ENCODE peak calls at places on chromosomes 11 and 22, in eight cellular contexts. G is NCI-H2081; B is tibial artery; F is dorsolateral prefrontal cortex; N is neural crest cell; W is ascending aorta; L is IMR-90; O is stimulated activated naive CD8-positive, alpha-beta T cell treated with anti-CD3 and anti-CD28 coated beads, Interleukin-15, Interleukin-2, amounts not matched to agents 100 U/mL and 50 U/mL, for 24 hours. U is an unnamed sample.

GRCh38 chr22:22195265-22196017 is 49.1 kb upstream of the VPREB1 start:
- DNase-seq in G (peak; percentile 77), B (peak; percentile 71), F (peak; percentile 31), N (peak; percentile 70), W (no peak), L (peak; percentile 37), O (peak; percentile 85), U (peak; percentile 6)

GRCh38 chr11:67546852-67547251 is 23.6 kb upstream of the CABP2 start:
- DNase-seq in G (no peak), B (no peak), F (no peak), N (no peak), W (no peak), L (no peak), O (no peak), U (no peak)

GRCh38 chr11:8814209-8814922 is 96.6 kb upstream of the AKIP1 start:
- DNase-seq in G (no peak), B (no peak), F (no peak), N (no peak), W (no peak), L (no peak), O (no peak), U (peak; percentile 85)

GRCh38 chr22:49551897-49552659 is 275.6 kb downstream of the BRD1 start:
- DNase-seq in G (no peak), B (peak; percentile 44), F (no peak), N (no peak), W (peak; percentile 33), L (no peak), O (no peak), U (no peak)

GRCh38 chr11:62605902-62606301 is 4.2 kb upstream of the MTA2 start:
- DNase-seq in G (no peak), B (no peak), F (no peak), N (no peak), W (no peak), L (no peak), O (no peak), U (no peak)

GRCh38 chr11:104095791-104096190 is 59.4 kb downstream of the DDI1 start:
- DNase-seq in G (no peak), B (no peak), F (no peak), N (no peak), W (no peak), L (no peak), O (no peak), U (no peak)

GRCh38 chr11:31802990-31803812 is 7.9 kb downstream of the PAX6 start:
- DNase-seq in G (no peak), B (no peak), F (no peak), N (peak; percentile 13), W (no peak), L (no peak), O (no peak), U (peak; percentile 44)

GRCh38 chr22:34903416-34903815 is 162.5 kb upstream of the ISX start:
- DNase-seq in G (no peak), B (no peak), F (no peak), N (no peak), W (no peak), L (no peak), O (no peak), U (no peak)

GRCh38 chr22:30228509-30229359 is 17.8 kb downstream of the LIF start:
- DNase-seq in G (no peak), B (no peak), F (no peak), N (no peak), W (no peak), L (no peak), O (no peak), U (peak; percentile 67)

GRCh38 chr11:35511666-35512065 is 13.8 kb downstream of the PAMR1 start:
- DNase-seq in G (no peak), B (no peak), F (no peak), N (no peak), W (no peak), L (peak; percentile 91), O (no peak), U (peak; percentile 86)

GRCh38 chr22:20456722-20457076 is 19.1 kb upstream of the SCARF2 start:
- DNase-seq in G (no peak), B (peak; percentile 34), F (no peak), N (no peak), W (no peak), L (no peak), O (no peak), U (no peak)

GRCh38 chr22:20226760-20227350 is 41.3 kb downstream of the RTN4R start:
- DNase-seq in G (no peak), B (no peak), F (no peak), N (no peak), W (no peak), L (no peak), O (no peak), U (no peak)

GRCh38 chr11:75485742-75486141 is 40.0 kb downstream of the GDPD5 start:
- DNase-seq in G (no peak), B (no peak), F (no peak), N (no peak), W (no peak), L (no peak), O (no peak), U (no peak)

GRCh38 chr11:35427158-35427557 is 7.8 kb upstream of the SLC1A2 start:
- DNase-seq in G (no peak), B (peak; percentile 77), F (no peak), N (no peak), W (no peak), L (peak; percentile 54), O (no peak), U (peak; percentile 71)

GRCh38 chr22:37032535-37033460 is 13.3 kb downstream of the MPST start:
- DNase-seq in G (no peak), B (no peak), F (no peak), N (no peak), W (no peak), L (peak; percentile 37), O (no peak), U (peak; percentile 27)

GRCh38 chr11:130097285-130097684 is 27.6 kb downstream of the APLP2 start:
- DNase-seq in G (no peak), B (no peak), F (no peak), N (no peak), W (no peak), L (no peak), O (no peak), U (no peak)

GRCh38 chr11:107370390-107370789 is 87.2 kb downstream of the CWF19L2 start:
- DNase-seq in G (no peak), B (no peak), F (no peak), N (no peak), W (no peak), L (no peak), O (no peak), U (peak; percentile 45)

GRCh38 chr11:113587318-113587739 is 112.1 kb upstream of the DRD2 start:
- DNase-seq in G (no peak), B (no peak), F (no peak), N (no peak), W (no peak), L (peak; percentile 4), O (peak; percentile 9), U (peak; percentile 27)

GRCh38 chr11:74717211-74717997 is 13.8 kb downstream of the CHRDL2 start:
- DNase-seq in G (no peak), B (no peak), F (no peak), N (no peak), W (no peak), L (no peak), O (no peak), U (no peak)

GRCh38 chr11:45402049-45402630 is 116.0 kb upstream of the SYT13 start:
- DNase-seq in G (no peak), B (no peak), F (no peak), N (no peak), W (no peak), L (no peak), O (no peak), U (no peak)

GRCh38 chr11:119538748-119539147 is 115.8 kb upstream of the THY1 start:
- DNase-seq in G (no peak), B (peak; percentile 2), F (no peak), N (no peak), W (peak; percentile 19), L (no peak), O (no peak), U (no peak)

GRCh38 chr11:27485930-27486773 is 13.6 kb upstream of the LGR4 start:
- DNase-seq in G (peak; percentile 65), B (no peak), F (no peak), N (peak; percentile 67), W (no peak), L (peak; percentile 61), O (peak; percentile 15), U (peak; percentile 31)

GRCh38 chr11:79182794-79183193 is 258.0 kb downstream of the TENM4 start:
- DNase-seq in G (no peak), B (no peak), F (no peak), N (no peak), W (no peak), L (peak; percentile 97), O (no peak), U (peak; percentile 93)

GRCh38 chr22:30582788-30583575 is 8.5 kb upstream of the GAL3ST1 start:
- DNase-seq in G (no peak), B (no peak), F (no peak), N (peak; percentile 32), W (no peak), L (no peak), O (no peak), U (no peak)

GRCh38 chr11:59010693-59011092 is 71.4 kb downstream of the GLYATL1 start:
- DNase-seq in G (no peak), B (no peak), F (no peak), N (no peak), W (no peak), L (no peak), O (no peak), U (no peak)

GRCh38 chr11:64094463-64095223 is 58.9 kb downstream of the FLRT1 start:
- DNase-seq in G (no peak), B (no peak), F (no peak), N (no peak), W (no peak), L (peak; percentile 81), O (no peak), U (peak; percentile 77)

GRCh38 chr22:46370584-46371373 is 35.3 kb downstream of the TRMU start:
- DNase-seq in G (no peak), B (no peak), F (no peak), N (no peak), W (no peak), L (no peak), O (no peak), U (no peak)

GRCh38 chr11:123487157-123487744 is 57.2 kb downstream of the GRAMD1B start:
- DNase-seq in G (no peak), B (no peak), F (peak; percentile 16), N (no peak), W (no peak), L (no peak), O (no peak), U (no peak)

GRCh38 chr11:131766637-131767036 is 396.2 kb downstream of the NTM start:
- DNase-seq in G (no peak), B (no peak), F (no peak), N (no peak), W (no peak), L (no peak), O (no peak), U (no peak)

GRCh38 chr11:72813740-72814138 is 472 bp upstream of the ATG16L2 start:
- DNase-seq in G (peak; percentile 63), B (no peak), F (peak; percentile 87), N (no peak), W (peak; percentile 87), L (peak; percentile 66), O (peak; percentile 88), U (no peak)

GRCh38 chr11:38814670-38815069 is 2216.6 kb upstream of the RAG2 start:
- DNase-seq in G (no peak), B (no peak), F (no peak), N (no peak), W (no peak), L (peak; percentile 58), O (no peak), U (peak; percentile 89)

U was measured in astrocyte.